ENCODE peak calls at places on chromosomes 4 and X, in four cellular contexts. Z is progenitor cell of endocrine pancreas, W is HFFc6, I is B cell. J is an unnamed sample.

GRCh38 chr4:107801766-107802211 is 22.9 kb upstream of the SGMS2 start:
- DNase-seq in W (peak), Z (no peak), I (no peak), J (no peak)

GRCh38 chrX:101483705-101484104 is 1.6 kb upstream of the ARMCX4 start:
- DNase-seq in I (no peak), W (no peak), Z (no peak), J (no peak)

GRCh38 chr4:139838811-139839210 is 173.2 kb downstream of the MGST2 start:
- DNase-seq in Z (no peak), I (no peak), W (no peak), J (no peak)

GRCh38 chr4:86004030-86004429 is 355.8 kb downstream of the MAPK10 start:
- DNase-seq in W (no peak), Z (no peak), I (no peak), J (no peak)

GRCh38 chr4:120763650-120764049 is 158.9 kb downstream of the PRDM5 start:
- DNase-seq in Z (no peak), I (no peak), W (no peak), J (no peak)

GRCh38 chr4:34039766-34040165 is 2204.5 kb downstream of the ARAP2 start:
- DNase-seq in I (no peak), W (no peak), Z (no peak), J (no peak)

GRCh38 chrX:147735364-147735763 is 176.4 kb upstream of the FMR1 start:
- DNase-seq in Z (no peak), I (no peak), W (no peak), J (no peak)

GRCh38 chr4:8391972-8392371 is 48.6 kb downstream of the ACOX3 start:
- DNase-seq in W (peak), Z (no peak), I (no peak), J (no peak)

GRCh38 chr4:139814285-139815015 is 148.8 kb downstream of the MGST2 start:
- DNase-seq in Z (no peak), W (peak), I (no peak), J (no peak)

GRCh38 chr4:53644607-53645006 is 53.3 kb upstream of the LNX1 start:
- DNase-seq in I (no peak), Z (no peak), W (no peak), J (no peak)

GRCh38 chrX:130386408-130386808 is 934 bp upstream of the GPR119 start:
- DNase-seq in W (no peak), Z (no peak), I (no peak), J (no peak)

GRCh38 chr4:88275949-88276515 is 8.3 kb downstream of the PPM1K start:
- DNase-seq in I (no peak), Z (no peak), W (peak), J (no peak)

GRCh38 chr4:120291541-120291940 is 224.9 kb upstream of the MAD2L1 start:
- DNase-seq in Z (no peak), W (no peak), I (no peak), J (no peak)

GRCh38 chr4:184784628-184785257 is 41.0 kb downstream of the ACSL1 start:
- DNase-seq in I (no peak), W (no peak), Z (no peak), J (no peak)

GRCh38 chr4:38621004-38621684 is 42.9 kb upstream of the KLF3 start:
- DNase-seq in Z (no peak), W (peak), I (no peak), J (no peak)

GRCh38 chr4:101724093-101724492 is 66.4 kb upstream of the BANK1 start:
- DNase-seq in Z (no peak), W (no peak), I (peak), J (no peak)

GRCh38 chr4:184355111-184355604 is 119.2 kb downstream of the IRF2 start:
- DNase-seq in I (peak), Z (no peak), W (peak), J (no peak)

GRCh38 chr4:83369825-83370639 is 35.4 kb upstream of the HPSE start:
- DNase-seq in W (no peak), I (no peak), Z (no peak), J (no peak)
- TF ChIP-seq CTCF in W (no peak), I (no peak), Z (no peak), J (no peak)

GRCh38 chrX:118536687-118537461 is 41.3 kb downstream of the DOCK11 start:
- DNase-seq in I (peak), Z (no peak), W (no peak), J (peak)
- TF ChIP-seq CTCF in I (peak), Z (peak), W (peak), J (peak)

GRCh38 chrX:11447418-11447817 is 154.2 kb downstream of the AMELX start:
- DNase-seq in Z (no peak), I (no peak), W (no peak), J (no peak)

GRCh38 chrX:11444052-11444451 is 150.8 kb downstream of the AMELX start:
- DNase-seq in I (no peak), W (no peak), Z (no peak), J (no peak)

GRCh38 chrX:11446331-11446730 is 153.1 kb downstream of the AMELX start:
- DNase-seq in Z (no peak), I (no peak), W (peak), J (no peak)

GRCh38 chrX:11446951-11447350 is 153.7 kb downstream of the AMELX start:
- DNase-seq in Z (no peak), W (no peak), I (no peak), J (no peak)

GRCh38 chrX:11445540-11445939 is 152.3 kb downstream of the AMELX start:
- DNase-seq in Z (no peak), W (no peak), I (peak), J (no peak)
- TF ChIP-seq CTCF in Z (no peak), W (no peak), I (no peak), J (no peak)

GRCh38 chrX:30493348-30493747 is 84.2 kb downstream of the TASL start:
- DNase-seq in Z (no peak), I (no peak), W (no peak), J (no peak)

GRCh38 chrX:30489323-30489722 is 88.2 kb downstream of the TASL start:
- DNase-seq in I (no peak), Z (no peak), W (no peak), J (no peak)

GRCh38 chrX:30483996-30484395 is 93.6 kb downstream of the TASL start:
- DNase-seq in I (no peak), Z (no peak), W (no peak), J (no peak)

DNA sequence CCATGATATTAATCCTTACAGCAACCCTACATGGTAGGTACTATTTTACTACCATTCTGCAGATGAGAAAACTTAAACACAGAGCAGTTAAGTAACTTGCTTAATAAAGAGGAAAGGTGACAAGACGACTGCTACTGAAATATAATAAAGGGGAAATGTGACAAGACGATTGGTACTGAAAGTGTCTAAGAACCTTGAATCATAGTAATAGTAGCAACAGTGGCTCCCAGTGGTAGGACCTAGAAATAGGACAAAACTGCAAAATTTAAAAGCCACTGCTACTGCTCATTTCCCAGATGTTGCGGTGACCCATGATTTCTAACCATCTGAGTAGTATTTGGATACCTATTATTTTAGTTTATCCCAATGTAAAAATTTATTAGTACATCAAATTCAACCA is 89.5 kb downstream of the TASL start:
- DNase-seq in I (no peak), Z (no peak), W (no peak), J (no peak)
- TF ChIP-seq CTCF in I (no peak), Z (peak), W (peak), J (no peak)

GRCh38 chr4:69896530-69897116 is 34.2 kb upstream of the CSN1S1 start:
- DNase-seq in Z (no peak), W (no peak), I (no peak), J (no peak)
- TF ChIP-seq CTCF in Z (peak), W (peak), I (no peak), J (no peak)

DNA sequence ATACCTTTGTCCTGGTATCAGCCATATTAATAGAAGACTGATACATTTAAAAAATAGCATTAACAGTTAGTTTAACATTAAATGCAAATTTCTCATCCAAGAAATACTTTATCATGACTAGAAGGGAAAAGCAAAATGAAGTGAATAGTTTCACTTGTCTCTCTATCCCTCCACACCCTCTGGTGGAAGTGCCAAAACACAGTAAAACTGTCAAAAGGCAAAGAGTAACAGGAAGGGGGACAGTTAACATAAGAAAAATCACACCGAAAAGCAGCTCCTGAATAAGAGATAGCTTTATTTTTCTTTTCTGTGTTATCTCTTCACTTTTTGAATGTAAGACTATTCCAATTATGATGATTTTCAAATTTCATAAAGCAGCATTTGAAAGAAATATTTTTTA is 187.2 kb downstream of the FBXW7 start:
- DNase-seq in Z (no peak), W (no peak), I (no peak), J (peak)
- TF ChIP-seq CTCF in Z (peak), W (peak), I (no peak), J (peak)

GRCh38 chrX:87299563-87300160 is 217.9 kb upstream of the KLHL4 start:
- DNase-seq in W (no peak), Z (no peak), I (peak), J (no peak)
- TF ChIP-seq CTCF in W (peak), Z (peak), I (peak), J (no peak)

DNA sequence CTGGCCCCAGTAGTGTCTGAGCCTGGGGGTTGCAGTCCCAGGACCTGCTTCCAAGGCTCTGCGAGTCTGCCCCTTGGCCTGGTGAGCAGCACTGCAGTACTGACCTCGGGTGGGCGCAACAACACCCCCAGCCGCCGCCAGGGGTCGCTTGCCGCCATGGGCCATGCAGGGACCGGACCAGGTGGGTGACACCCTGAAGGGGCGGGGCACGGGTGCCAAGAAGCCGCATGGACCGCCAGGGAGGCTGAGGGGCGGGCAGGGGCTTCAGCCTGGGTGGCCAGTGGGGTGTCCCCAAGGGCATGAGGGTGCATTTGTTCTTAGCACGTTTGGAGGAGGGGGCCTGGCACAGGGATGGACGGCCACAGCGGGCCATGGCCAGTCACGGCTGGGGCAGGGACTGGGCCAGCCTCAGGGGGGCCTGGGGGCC is 25.0 kb downstream of the TACC3 start:
- DNase-seq in Z (peak), W (peak), I (peak), J (peak)
- TF ChIP-seq CTCF in Z (peak), W (peak), I (peak), J (peak)

DNA sequence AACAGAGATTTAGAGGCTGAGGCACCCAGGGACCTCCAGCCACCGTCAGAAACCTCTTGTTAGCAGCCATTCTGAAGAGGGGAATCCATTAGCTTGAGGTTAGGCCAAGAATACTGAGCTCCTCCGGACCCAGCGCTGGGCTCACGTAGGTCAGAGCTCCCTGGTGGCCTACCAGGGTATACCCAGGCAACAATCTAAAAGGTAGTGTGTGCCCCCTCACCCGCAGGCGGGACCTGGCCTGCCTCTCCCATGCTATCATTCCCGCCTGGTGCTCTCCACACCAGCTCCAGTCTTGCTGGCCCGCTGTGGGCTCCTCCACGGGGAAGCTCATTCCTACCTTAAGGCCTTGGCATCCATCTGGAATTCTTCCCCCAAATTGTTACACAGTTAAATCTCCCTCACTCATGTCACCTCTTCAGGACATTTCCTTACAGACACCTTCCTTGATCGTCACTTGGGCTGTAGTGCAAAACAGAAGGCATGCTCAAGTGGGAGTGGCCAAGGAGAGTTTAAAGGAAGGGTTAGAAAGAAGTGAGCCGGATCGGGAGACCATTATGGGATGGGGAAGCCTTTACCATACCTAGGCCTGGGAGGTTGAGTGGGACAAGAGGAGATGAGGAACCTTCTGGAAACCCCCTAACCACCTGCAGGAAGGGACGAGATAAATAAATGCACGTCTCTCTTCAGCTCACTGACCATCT is 102.5 kb downstream of the UCHL1 start:
- DNase-seq in I (no peak), Z (no peak), W (no peak), J (no peak)
- TF ChIP-seq CTCF in I (no peak), Z (peak), W (peak), J (no peak)

DNA sequence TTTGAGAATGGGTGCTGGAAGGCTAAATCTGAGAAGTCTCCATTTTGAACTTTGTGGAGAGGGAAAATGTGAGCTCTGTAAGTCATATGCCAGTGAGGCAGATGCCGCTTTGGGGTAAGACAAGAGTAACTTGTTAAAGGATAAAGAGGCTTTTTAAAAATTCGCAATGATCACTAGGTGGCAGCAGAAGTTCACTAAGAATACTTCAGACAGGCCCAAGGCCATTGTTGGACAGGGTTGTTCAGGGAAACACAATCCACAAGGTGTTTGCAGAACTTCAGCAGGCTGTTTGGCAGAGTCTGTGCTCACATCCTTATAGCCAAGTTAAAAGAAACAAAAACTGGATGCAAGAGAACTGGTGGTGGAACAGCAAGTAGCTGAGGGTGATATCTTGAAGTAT is 13.7 kb upstream of the PIGA start:
- DNase-seq in W (peak), Z (peak), I (peak), J (no peak)
- TF ChIP-seq CTCF in W (peak), Z (peak), I (peak), J (peak)